ENCODE peak calls at places on chromosomes 12 and 14, in nine cellular contexts. One of them, this sample, is unnamed.

GRCh38 chr14:57317248-57317833 is 48.6 kb downstream of the AP5M1 start:
- DNase-seq in breast epithelium: peak
- DNase-seq in PC-9: peak
- DNase-seq in CD4-positive, alpha-beta memory T cell: peak
- DNase-seq in right lobe of liver: peak
- DNase-seq in Karpas-422: peak
- DNase-seq in brain microvascular endothelial cell: peak
- DNase-seq in A549: peak
- DNase-seq in Peyer's patch: peak
- DNase-seq in this sample: peak

GRCh38 chr14:80906946-80907345 is 34.6 kb downstream of the CEP128 start:
- DNase-seq in breast epithelium: no peak
- DNase-seq in PC-9: no peak
- DNase-seq in CD4-positive, alpha-beta memory T cell: no peak
- DNase-seq in right lobe of liver: no peak
- DNase-seq in Karpas-422: no peak
- DNase-seq in brain microvascular endothelial cell: no peak
- DNase-seq in A549: no peak
- DNase-seq in Peyer's patch: no peak
- DNase-seq in this sample: no peak

GRCh38 chr14:70391493-70392391 is 25.1 kb downstream of the SYNJ2BP start:
- DNase-seq in breast epithelium: no peak
- DNase-seq in PC-9: no peak
- DNase-seq in CD4-positive, alpha-beta memory T cell: no peak
- DNase-seq in right lobe of liver: no peak
- DNase-seq in Karpas-422: no peak
- DNase-seq in brain microvascular endothelial cell: no peak
- DNase-seq in A549: no peak
- DNase-seq in Peyer's patch: no peak
- DNase-seq in this sample: no peak

GRCh38 chr12:115570271-115570777 is 707.2 kb downstream of the MED13L start:
- DNase-seq in breast epithelium: no peak
- DNase-seq in PC-9: no peak
- DNase-seq in CD4-positive, alpha-beta memory T cell: no peak
- DNase-seq in right lobe of liver: no peak
- DNase-seq in Karpas-422: no peak
- DNase-seq in brain microvascular endothelial cell: peak
- DNase-seq in A549: peak
- DNase-seq in Peyer's patch: no peak
- DNase-seq in this sample: no peak

GRCh38 chr12:119245904-119246494 is 67.3 kb downstream of the HSPB8 start:
- DNase-seq in breast epithelium: no peak
- DNase-seq in PC-9: no peak
- DNase-seq in CD4-positive, alpha-beta memory T cell: no peak
- DNase-seq in right lobe of liver: no peak
- DNase-seq in Karpas-422: no peak
- DNase-seq in brain microvascular endothelial cell: no peak
- DNase-seq in A549: no peak
- DNase-seq in Peyer's patch: no peak
- DNase-seq in this sample: no peak

GRCh38 chr14:34981743-34982420 is 910 bp upstream of the SRP54 start:
- DNase-seq in breast epithelium: peak
- DNase-seq in PC-9: peak
- DNase-seq in CD4-positive, alpha-beta memory T cell: no peak
- DNase-seq in right lobe of liver: peak
- DNase-seq in Karpas-422: peak
- DNase-seq in brain microvascular endothelial cell: peak
- DNase-seq in A549: no peak
- DNase-seq in Peyer's patch: peak
- DNase-seq in this sample: peak

GRCh38 chr14:61025239-61026223 is 44.5 kb downstream of the SLC38A6 start:
- DNase-seq in breast epithelium: peak
- DNase-seq in PC-9: peak
- DNase-seq in CD4-positive, alpha-beta memory T cell: peak
- DNase-seq in right lobe of liver: no peak
- DNase-seq in Karpas-422: peak
- DNase-seq in brain microvascular endothelial cell: peak
- DNase-seq in A549: peak
- DNase-seq in Peyer's patch: peak
- DNase-seq in this sample: peak

GRCh38 chr12:121809712-121810116 is 5.9 kb downstream of the SETD1B start:
- DNase-seq in breast epithelium: no peak
- DNase-seq in PC-9: no peak
- DNase-seq in CD4-positive, alpha-beta memory T cell: no peak
- DNase-seq in right lobe of liver: peak
- DNase-seq in Karpas-422: no peak
- DNase-seq in brain microvascular endothelial cell: no peak
- DNase-seq in A549: no peak
- DNase-seq in Peyer's patch: no peak
- DNase-seq in this sample: no peak

GRCh38 chr14:35430459-35431199 is 26.1 kb upstream of the NFKBIA start:
- DNase-seq in breast epithelium: no peak
- DNase-seq in PC-9: no peak
- DNase-seq in CD4-positive, alpha-beta memory T cell: no peak
- DNase-seq in right lobe of liver: no peak
- DNase-seq in Karpas-422: no peak
- DNase-seq in brain microvascular endothelial cell: no peak
- DNase-seq in A549: no peak
- DNase-seq in Peyer's patch: no peak
- DNase-seq in this sample: no peak

GRCh38 chr14:24300326-24300980 is 803 bp downstream of the NOP9 start:
- DNase-seq in breast epithelium: no peak
- DNase-seq in PC-9: no peak
- DNase-seq in CD4-positive, alpha-beta memory T cell: no peak
- DNase-seq in right lobe of liver: no peak
- DNase-seq in Karpas-422: no peak
- DNase-seq in brain microvascular endothelial cell: no peak
- DNase-seq in A549: no peak
- DNase-seq in Peyer's patch: no peak
- DNase-seq in this sample: no peak

GRCh38 chr12:130870442-130871285 is 1.2 kb upstream of the RAN start:
- DNase-seq in breast epithelium: peak
- DNase-seq in PC-9: peak
- DNase-seq in CD4-positive, alpha-beta memory T cell: peak
- DNase-seq in right lobe of liver: peak
- DNase-seq in Karpas-422: peak
- DNase-seq in brain microvascular endothelial cell: peak
- DNase-seq in A549: peak
- DNase-seq in Peyer's patch: peak
- DNase-seq in this sample: peak

GRCh38 chr14:94392510-94392935 is 4.1 kb upstream of the SERPINA1 start:
- DNase-seq in breast epithelium: no peak
- DNase-seq in PC-9: no peak
- DNase-seq in CD4-positive, alpha-beta memory T cell: peak
- DNase-seq in right lobe of liver: peak
- DNase-seq in Karpas-422: no peak
- DNase-seq in brain microvascular endothelial cell: peak
- DNase-seq in A549: no peak
- DNase-seq in Peyer's patch: peak
- DNase-seq in this sample: no peak

GRCh38 chr12:17278946-17279345 is 673.0 kb upstream of the LMO3 start:
- DNase-seq in breast epithelium: no peak
- DNase-seq in PC-9: no peak
- DNase-seq in CD4-positive, alpha-beta memory T cell: no peak
- DNase-seq in right lobe of liver: no peak
- DNase-seq in Karpas-422: peak
- DNase-seq in brain microvascular endothelial cell: no peak
- DNase-seq in A549: peak
- DNase-seq in Peyer's patch: no peak
- DNase-seq in this sample: no peak

GRCh38 chr14:46290706-46291105 is 360.9 kb downstream of the RPL10L start:
- DNase-seq in breast epithelium: no peak
- DNase-seq in PC-9: no peak
- DNase-seq in CD4-positive, alpha-beta memory T cell: no peak
- DNase-seq in right lobe of liver: no peak
- DNase-seq in Karpas-422: no peak
- DNase-seq in brain microvascular endothelial cell: no peak
- DNase-seq in A549: no peak
- DNase-seq in Peyer's patch: no peak
- DNase-seq in this sample: no peak

GRCh38 chr12:28780096-28780495 is 369.0 kb upstream of the FAR2 start:
- DNase-seq in breast epithelium: no peak
- DNase-seq in PC-9: no peak
- DNase-seq in CD4-positive, alpha-beta memory T cell: no peak
- DNase-seq in right lobe of liver: no peak
- DNase-seq in Karpas-422: no peak
- DNase-seq in brain microvascular endothelial cell: peak
- DNase-seq in A549: peak
- DNase-seq in Peyer's patch: no peak
- DNase-seq in this sample: no peak

GRCh38 chr12:108609535-108610335 is 11.9 kb upstream of the TMEM119 start:
- DNase-seq in breast epithelium: peak
- DNase-seq in PC-9: no peak
- DNase-seq in CD4-positive, alpha-beta memory T cell: no peak
- DNase-seq in right lobe of liver: no peak
- DNase-seq in Karpas-422: no peak
- DNase-seq in brain microvascular endothelial cell: peak
- DNase-seq in A549: no peak
- DNase-seq in Peyer's patch: peak
- DNase-seq in this sample: no peak
- H3K27ac ChIP-seq in breast epithelium: no peak
- H3K27ac ChIP-seq in PC-9: no peak
- H3K27ac ChIP-seq in CD4-positive, alpha-beta memory T cell: no peak
- H3K27ac ChIP-seq in right lobe of liver: no peak
- H3K27ac ChIP-seq in Karpas-422: no peak
- H3K27ac ChIP-seq in brain microvascular endothelial cell: no peak
- H3K27ac ChIP-seq in A549: no peak
- H3K27ac ChIP-seq in Peyer's patch: no peak
- H3K27ac ChIP-seq in this sample: no peak

DNA sequence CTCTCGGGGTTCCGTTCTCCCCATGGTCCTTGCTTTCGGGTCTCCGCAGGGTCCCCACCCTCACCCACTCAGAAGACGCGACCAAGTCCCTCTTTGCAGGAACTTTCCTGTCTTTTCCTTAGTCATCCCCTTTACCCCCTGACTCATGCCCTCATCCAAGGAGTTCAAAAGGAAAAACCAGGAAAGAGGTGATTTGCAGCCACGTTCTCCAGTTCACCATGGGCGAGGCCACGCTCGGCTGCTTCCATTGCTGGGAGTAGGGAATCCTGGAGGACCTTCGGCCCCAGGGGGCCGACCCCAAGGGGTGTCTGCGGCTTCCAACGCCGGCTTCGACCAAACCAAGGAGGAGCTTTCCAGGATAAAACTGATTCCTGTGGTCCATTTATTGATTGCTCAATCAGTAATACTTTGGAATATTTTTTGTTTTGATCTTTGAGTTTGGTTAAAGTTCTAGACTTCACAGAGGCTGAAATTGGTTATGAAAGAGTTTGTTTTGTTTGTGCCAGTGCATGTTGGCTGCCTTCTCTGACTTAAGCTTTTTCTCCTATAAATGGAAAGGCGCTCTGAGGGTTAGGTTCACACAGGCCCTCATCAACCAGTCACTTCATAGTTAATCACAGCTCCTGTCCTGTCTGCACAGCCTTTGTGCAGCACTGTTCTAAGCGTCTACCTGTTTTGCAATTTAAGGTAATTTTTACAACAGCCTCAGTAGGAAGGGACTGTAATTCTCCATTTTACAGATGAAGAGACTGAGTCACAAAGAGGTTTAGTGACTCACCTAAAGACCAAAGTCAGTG is 827 bp downstream of the ALDH2 start:
- DNase-seq in breast epithelium: no peak
- DNase-seq in PC-9: no peak
- DNase-seq in CD4-positive, alpha-beta memory T cell: no peak
- DNase-seq in right lobe of liver: no peak
- DNase-seq in Karpas-422: peak
- DNase-seq in brain microvascular endothelial cell: no peak
- DNase-seq in A549: peak
- DNase-seq in Peyer's patch: no peak
- DNase-seq in this sample: no peak
- H3K27ac ChIP-seq in breast epithelium: peak
- H3K27ac ChIP-seq in PC-9: no peak
- H3K27ac ChIP-seq in CD4-positive, alpha-beta memory T cell: no peak
- H3K27ac ChIP-seq in right lobe of liver: peak
- H3K27ac ChIP-seq in Karpas-422: peak
- H3K27ac ChIP-seq in brain microvascular endothelial cell: no peak
- H3K27ac ChIP-seq in A549: peak
- H3K27ac ChIP-seq in Peyer's patch: peak
- H3K27ac ChIP-seq in this sample: no peak

GRCh38 chr14:20412422-20412821 is 879 bp downstream of the TEP1 start:
- DNase-seq in breast epithelium: no peak
- DNase-seq in PC-9: no peak
- DNase-seq in CD4-positive, alpha-beta memory T cell: peak
- DNase-seq in right lobe of liver: no peak
- DNase-seq in Karpas-422: peak
- DNase-seq in brain microvascular endothelial cell: no peak
- DNase-seq in A549: no peak
- DNase-seq in Peyer's patch: no peak
- DNase-seq in this sample: no peak
- H3K27ac ChIP-seq in breast epithelium: peak
- H3K27ac ChIP-seq in PC-9: peak
- H3K27ac ChIP-seq in CD4-positive, alpha-beta memory T cell: peak
- H3K27ac ChIP-seq in right lobe of liver: peak
- H3K27ac ChIP-seq in Karpas-422: peak
- H3K27ac ChIP-seq in brain microvascular endothelial cell: peak
- H3K27ac ChIP-seq in A549: peak
- H3K27ac ChIP-seq in Peyer's patch: peak
- H3K27ac ChIP-seq in this sample: peak

GRCh38 chr14:92471919-92472318 is 41.7 kb upstream of the RIN3 start:
- DNase-seq in breast epithelium: no peak
- DNase-seq in PC-9: peak
- DNase-seq in CD4-positive, alpha-beta memory T cell: no peak
- DNase-seq in right lobe of liver: no peak
- DNase-seq in Karpas-422: no peak
- DNase-seq in brain microvascular endothelial cell: peak
- DNase-seq in A549: peak
- DNase-seq in Peyer's patch: no peak
- DNase-seq in this sample: no peak

GRCh38 chr14:92472860-92473259 is 40.7 kb upstream of the RIN3 start:
- DNase-seq in breast epithelium: no peak
- DNase-seq in PC-9: no peak
- DNase-seq in CD4-positive, alpha-beta memory T cell: no peak
- DNase-seq in right lobe of liver: no peak
- DNase-seq in Karpas-422: no peak
- DNase-seq in brain microvascular endothelial cell: no peak
- DNase-seq in A549: no peak
- DNase-seq in Peyer's patch: no peak
- DNase-seq in this sample: no peak

GRCh38 chr14:92470215-92470614 is 43.4 kb upstream of the RIN3 start:
- DNase-seq in breast epithelium: no peak
- DNase-seq in PC-9: no peak
- DNase-seq in CD4-positive, alpha-beta memory T cell: no peak
- DNase-seq in right lobe of liver: no peak
- DNase-seq in Karpas-422: no peak
- DNase-seq in brain microvascular endothelial cell: no peak
- DNase-seq in A549: no peak
- DNase-seq in Peyer's patch: no peak
- DNase-seq in this sample: no peak

GRCh38 chr14:92466068-92466458 is 47.5 kb upstream of the RIN3 start:
- DNase-seq in breast epithelium: no peak
- DNase-seq in PC-9: no peak
- DNase-seq in CD4-positive, alpha-beta memory T cell: no peak
- DNase-seq in right lobe of liver: no peak
- DNase-seq in Karpas-422: no peak
- DNase-seq in brain microvascular endothelial cell: no peak
- DNase-seq in A549: no peak
- DNase-seq in Peyer's patch: no peak
- DNase-seq in this sample: no peak

DNA sequence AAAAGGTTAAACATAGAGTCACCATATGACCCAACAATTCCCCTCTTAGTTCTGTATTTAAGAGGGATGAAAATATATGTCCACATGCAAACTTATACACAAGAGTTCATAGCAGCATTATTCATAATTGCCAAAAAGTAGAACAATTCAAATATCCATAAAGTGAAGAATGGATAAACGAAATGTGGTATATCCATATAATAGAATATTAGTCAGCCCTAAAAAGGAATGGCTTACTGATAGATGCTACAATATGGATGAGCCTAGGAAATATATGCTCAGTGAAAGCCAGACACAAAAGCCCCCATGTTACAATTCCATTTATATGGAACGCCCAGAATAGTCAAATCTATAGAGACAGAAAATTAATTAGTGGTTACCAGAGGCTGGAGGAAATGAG is 44.1 kb upstream of the RIN3 start:
- DNase-seq in breast epithelium: no peak
- DNase-seq in PC-9: no peak
- DNase-seq in CD4-positive, alpha-beta memory T cell: no peak
- DNase-seq in right lobe of liver: no peak
- DNase-seq in Karpas-422: no peak
- DNase-seq in brain microvascular endothelial cell: no peak
- DNase-seq in A549: no peak
- DNase-seq in Peyer's patch: no peak
- DNase-seq in this sample: no peak
- H3K27ac ChIP-seq in breast epithelium: no peak
- H3K27ac ChIP-seq in PC-9: no peak
- H3K27ac ChIP-seq in CD4-positive, alpha-beta memory T cell: no peak
- H3K27ac ChIP-seq in right lobe of liver: no peak
- H3K27ac ChIP-seq in Karpas-422: no peak
- H3K27ac ChIP-seq in brain microvascular endothelial cell: no peak
- H3K27ac ChIP-seq in A549: no peak
- H3K27ac ChIP-seq in Peyer's patch: no peak
- H3K27ac ChIP-seq in this sample: no peak

This sample was measured in CD4-positive, CD25-positive, alpha-beta regulatory T cell.